ENCODE peak calls at places on chromosomes 16 and 17, in seven cellular contexts. E is activated T-helper 1 cell treated with Interleukin-2 at 50 U/mL for 16 hours, Z is WTC11, V is upper lobe of right lung, I is adrenal gland, B is heart right ventricle, P is lung. S is an unnamed sample.

GRCh38 chr16:27430923-27431484 is 29.0 kb downstream of the IL21R start:
- DNase-seq in E (no peak), Z (no peak), V (peak), I (no peak), B (no peak), P (peak), S (no peak)

GRCh38 chr17:6643460-6644125 is 2.7 kb downstream of the TXNDC17 start:
- DNase-seq in E (no peak), Z (no peak), V (no peak), I (no peak), B (no peak), P (no peak), S (no peak)

GRCh38 chr17:49621420-49621819 is 45.7 kb downstream of the NXPH3 start:
- DNase-seq in E (no peak), Z (no peak), V (no peak), I (no peak), B (no peak), P (no peak), S (no peak)

GRCh38 chr17:29293890-29294579 is at the start of gene NUFIP2:
- DNase-seq in E (peak), Z (peak), V (peak), I (peak), B (peak), P (peak), S (peak)

GRCh38 chr17:75878174-75878998 is at the start of gene TRIM47:
- DNase-seq in E (no peak), Z (peak), V (peak), I (peak), B (peak), P (peak), S (peak)

GRCh38 chr16:70428178-70428998 is 10.5 kb downstream of the ST3GAL2 start:
- DNase-seq in E (no peak), Z (peak), V (peak), I (peak), B (peak), P (peak), S (peak)

GRCh38 chr16:77238593-77238992 is 39.4 kb downstream of the SYCE1L start:
- DNase-seq in E (no peak), Z (no peak), V (no peak), I (no peak), B (no peak), P (no peak), S (no peak)

GRCh38 chr17:27244481-27245223 is 49.3 kb upstream of the WSB1 start:
- DNase-seq in E (no peak), Z (peak), V (peak), I (peak), B (peak), P (peak), S (peak)

GRCh38 chr16:10605636-10606035 is 25.2 kb upstream of the EMP2 start:
- DNase-seq in E (no peak), Z (no peak), V (no peak), I (no peak), B (no peak), P (no peak), S (no peak)

GRCh38 chr17:16428098-16428882 is 12.9 kb downstream of the TRPV2 start:
- DNase-seq in E (no peak), Z (peak), V (peak), I (peak), B (peak), P (peak), S (no peak)

GRCh38 chr16:70734522-70734921 is 48.7 kb upstream of the MTSS2 start:
- DNase-seq in E (no peak), Z (no peak), V (no peak), I (no peak), B (no peak), P (no peak), S (no peak)

GRCh38 chr16:30369091-30369937 is 980 bp downstream of the TBC1D10B start:
- DNase-seq in E (no peak), Z (no peak), V (no peak), I (peak), B (no peak), P (no peak), S (no peak)

GRCh38 chr16:2686912-2687507 is 4.7 kb downstream of the KCTD5 start:
- DNase-seq in E (no peak), Z (no peak), V (peak), I (no peak), B (peak), P (peak), S (no peak)

GRCh38 chr16:23359092-23359760 is 57.1 kb downstream of the SCNN1B start:
- DNase-seq in E (no peak), Z (no peak), V (no peak), I (no peak), B (no peak), P (no peak), S (no peak)

GRCh38 chr16:2815299-2815771 is 1.7 kb upstream of the PRSS21 start:
- DNase-seq in E (no peak), Z (no peak), V (peak), I (peak), B (no peak), P (no peak), S (no peak)

GRCh38 chr16:69535123-69536050 is 30.4 kb upstream of the NFAT5 start:
- DNase-seq in E (no peak), Z (no peak), V (no peak), I (no peak), B (no peak), P (no peak), S (no peak)

GRCh38 chr17:45703806-45704205 is 80.3 kb upstream of the CRHR1 start:
- DNase-seq in E (no peak), Z (no peak), V (no peak), I (no peak), B (no peak), P (no peak), S (no peak)

GRCh38 chr17:28968269-28968913 is 17.1 kb upstream of the PHF12 start:
- DNase-seq in E (no peak), Z (no peak), V (no peak), I (no peak), B (no peak), P (no peak), S (no peak)

GRCh38 chr16:89118361-89119061 is 24.9 kb downstream of the ACSF3 start:
- DNase-seq in E (no peak), Z (peak), V (peak), I (peak), B (no peak), P (no peak), S (no peak)

GRCh38 chr16:85504242-85504641 is 108.9 kb upstream of the GSE1 start:
- DNase-seq in E (no peak), Z (no peak), V (no peak), I (no peak), B (no peak), P (no peak), S (no peak)

GRCh38 chr17:61209099-61209439 is 190.6 kb upstream of the TBX2 start:
- DNase-seq in E (no peak), Z (no peak), V (no peak), I (no peak), B (no peak), P (no peak), S (no peak)

GRCh38 chr16:17258077-17258599 is 212.6 kb downstream of the XYLT1 start:
- DNase-seq in E (no peak), Z (no peak), V (no peak), I (no peak), B (no peak), P (no peak), S (no peak)

GRCh38 chr17:50946891-50947843 is 81.0 kb upstream of the TOB1 start:
- DNase-seq in E (no peak), Z (no peak), V (no peak), I (no peak), B (no peak), P (no peak), S (no peak)

GRCh38 chr17:49498037-49498615 is 3.0 kb downstream of the NGFR start:
- DNase-seq in E (no peak), Z (no peak), V (no peak), I (no peak), B (no peak), P (no peak), S (no peak)

GRCh38 chr17:36928450-36929125 is 8.7 kb upstream of the LHX1 start:
- DNase-seq in E (no peak), Z (no peak), V (no peak), I (no peak), B (no peak), P (no peak), S (no peak)